ENCODE peak calls at places on chromosomes 7 and 10, in nine cellular contexts. Y is AG04449, P is epithelial cell of proximal tubule, J is lower lobe of right lung, O is GM23338, G is AG04450, H is adrenal gland, B is AG09309, X is astrocyte of the spinal cord. M is an unnamed sample.
A peak's percentile ranks its signal among the peaks of the same experiment; 100 is the strongest.

GRCh38 chr7:45986355-45987298 is 65.6 kb upstream of the IGFBP3 start:
- DNase-seq in Y (no peak), P (no peak), J (no peak), O (no peak), G (no peak), H (no peak), B (no peak), X (no peak), M (no peak)

GRCh38 chr7:21828846-21829245 is 116.9 kb downstream of the CDCA7L start:
- DNase-seq in Y (no peak), P (no peak), J (no peak), O (peak; percentile 73), G (no peak), H (no peak), B (no peak), X (no peak), M (no peak)

GRCh38 chr7:150381785-150382122 is 2.6 kb downstream of the ZNF775 start:
- DNase-seq in Y (no peak), P (no peak), J (no peak), O (no peak), G (no peak), H (no peak), B (no peak), X (no peak), M (no peak)

GRCh38 chr10:69883680-69884375 is 82.1 kb downstream of the COL13A1 start:
- DNase-seq in Y (no peak), P (no peak), J (no peak), O (no peak), G (no peak), H (no peak), B (no peak), X (no peak), M (no peak)

GRCh38 chr7:116209561-116210070 is 723 bp upstream of the TES start:
- DNase-seq in Y (no peak), P (no peak), J (no peak), O (no peak), G (no peak), H (no peak), B (no peak), X (no peak), M (no peak)

GRCh38 chr7:129906700-129907099 is 46.1 kb downstream of the UBE2H start:
- DNase-seq in Y (no peak), P (peak; percentile 73), J (no peak), O (no peak), G (no peak), H (no peak), B (no peak), X (peak; percentile 25), M (no peak)

GRCh38 chr7:24214670-24215069 is 69.3 kb upstream of the NPY start:
- DNase-seq in Y (no peak), P (no peak), J (no peak), O (no peak), G (no peak), H (no peak), B (no peak), X (no peak), M (no peak)

GRCh38 chr7:107332488-107333269 is 137.2 kb upstream of the GPR22 start:
- DNase-seq in Y (no peak), P (no peak), J (no peak), O (no peak), G (no peak), H (no peak), B (no peak), X (no peak), M (no peak)

GRCh38 chr7:91759205-91759863 is 121.2 kb downstream of the MTERF1 start:
- DNase-seq in Y (no peak), P (no peak), J (peak; percentile 84), O (peak; percentile 65), G (no peak), H (no peak), B (no peak), X (peak; percentile 50), M (no peak)

GRCh38 chr7:85185355-85186082 is 1.3 kb downstream of the SEMA3D start:
- DNase-seq in Y (no peak), P (no peak), J (peak; percentile 43), O (peak; percentile 80), G (no peak), H (peak; percentile 29), B (no peak), X (peak; percentile 71), M (peak; percentile 8)

GRCh38 chr7:100467638-100468373 is 3.7 kb upstream of the SPACDR start:
- DNase-seq in Y (no peak), P (no peak), J (no peak), O (no peak), G (no peak), H (no peak), B (no peak), X (no peak), M (no peak)

GRCh38 chr10:625335-625699 is 64.2 kb downstream of the DIP2C start:
- DNase-seq in Y (no peak), P (no peak), J (peak; percentile 41), O (no peak), G (no peak), H (peak; percentile 82), B (no peak), X (no peak), M (no peak)

GRCh38 chr10:625751-626711 is 63.4 kb downstream of the DIP2C start:
- DNase-seq in Y (no peak), P (no peak), J (peak; percentile 36), O (no peak), G (no peak), H (no peak), B (no peak), X (no peak), M (no peak)

GRCh38 chr10:624312-624604 is 65.2 kb downstream of the DIP2C start:
- DNase-seq in Y (no peak), P (no peak), J (no peak), O (no peak), G (no peak), H (no peak), B (no peak), X (no peak), M (no peak)

GRCh38 chr10:623477-624311 is 65.8 kb downstream of the DIP2C start:
- DNase-seq in Y (no peak), P (no peak), J (no peak), O (no peak), G (no peak), H (no peak), B (no peak), X (no peak), M (no peak)

DNA sequence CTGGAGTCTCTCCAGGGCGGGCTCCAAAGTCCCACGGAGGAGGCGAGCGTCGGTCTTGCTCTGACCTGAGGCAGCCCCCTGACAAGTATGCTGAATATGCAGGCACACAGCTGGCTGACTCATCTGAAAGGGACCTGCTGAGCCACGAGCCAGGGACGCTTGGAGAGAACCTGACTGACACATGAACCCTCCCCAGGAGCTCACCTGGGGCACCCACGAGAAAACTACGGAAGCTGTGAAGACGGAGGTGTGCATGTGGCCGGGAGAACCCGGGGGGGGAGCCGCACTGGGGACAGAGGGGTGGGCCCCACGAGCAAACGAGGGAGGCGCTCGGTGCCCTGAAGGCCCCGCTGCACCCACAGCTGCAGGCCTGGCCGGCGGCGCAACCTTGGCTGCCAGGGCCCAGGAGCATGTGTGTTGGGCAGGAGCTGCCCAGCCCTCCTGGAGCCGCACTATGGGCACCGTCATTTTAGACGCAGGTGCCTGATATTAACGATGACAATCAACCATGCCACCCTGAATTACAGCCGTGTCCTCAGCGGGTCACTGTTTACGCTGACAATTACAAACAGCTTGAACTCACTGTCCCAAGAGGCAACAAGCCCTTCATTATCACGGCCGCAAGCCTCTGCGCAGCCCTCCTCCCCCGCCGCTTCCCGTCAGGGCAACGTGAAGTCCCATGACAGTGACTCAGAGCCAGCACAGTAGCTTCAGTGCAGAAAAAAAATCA is 64.7 kb downstream of the DIP2C start:
- DNase-seq in Y (no peak), P (peak; percentile 67), J (peak; percentile 42), O (peak; percentile 77), G (peak; percentile 57), H (peak; percentile 85), B (no peak), X (peak; percentile 81), M (peak; percentile 54)
- H3K4me3 ChIP-seq in Y (no peak overlapping the region), P (peak overlapping the region; percentile 34), J (no peak overlapping the region), O (no peak overlapping the region), G (no peak overlapping the region), H (no peak overlapping the region), B (no peak overlapping the region), X (no peak overlapping the region), M (no peak overlapping the region)

DNA sequence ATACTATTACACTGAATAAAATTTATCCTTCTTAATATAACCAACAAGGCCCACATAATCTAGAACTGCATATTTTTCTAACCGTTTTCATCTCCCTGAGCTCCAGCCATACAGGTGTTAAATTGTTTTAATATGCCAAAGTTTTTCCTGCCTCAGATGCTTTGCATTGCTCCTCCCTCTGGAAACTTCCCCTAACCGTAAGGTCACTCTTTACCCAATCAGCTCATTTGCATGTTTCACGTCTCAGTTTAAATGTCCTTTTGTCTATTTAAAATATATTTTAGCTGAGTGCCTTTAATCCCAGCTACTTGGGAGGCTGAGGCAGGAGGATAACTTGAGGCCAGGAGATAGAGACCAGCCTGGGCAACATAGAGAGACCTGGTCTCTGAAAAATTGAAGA is 228.5 kb downstream of the ADK start:
- DNase-seq in Y (no peak), P (no peak), J (no peak), O (no peak), G (no peak), H (no peak), B (no peak), X (no peak), M (no peak)
- TF ChIP-seq CTCF in Y (no peak), P (no peak), J (no peak), O (no peak), G (no peak), H (no peak), B (no peak), X (no peak), M (no peak)

GRCh38 chr7:77698042-77698625 is 1.9 kb downstream of the RSBN1L start:
- DNase-seq in Y (no peak), P (no peak), J (no peak), O (no peak), G (no peak), H (no peak), B (no peak), X (no peak), M (no peak)
- H3K4me3 ChIP-seq in Y (peak overlapping the region; percentile 98), P (peak overlapping the region; percentile 67), J (peak overlapping the region; percentile 98), O (peak overlapping the region; percentile 98), G (peak overlapping the region; percentile 94), H (peak overlapping the region; percentile 65), B (peak overlapping the region; percentile 88), X (peak overlapping the region; percentile 93), M (peak overlapping the region; percentile 68)

GRCh38 chr7:75994388-75995051 is at the start of gene TMEM120A:
- DNase-seq in Y (peak; percentile 31), P (no peak), J (peak; percentile 96), O (peak; percentile 96), G (peak; percentile 70), H (peak; percentile 98), B (peak; percentile 43), X (peak; percentile 94), M (peak; percentile 79)

GRCh38 chr7:75993689-75994387 is 557 bp downstream of the TMEM120A start:
- DNase-seq in Y (no peak), P (no peak), J (peak; percentile 65), O (peak; percentile 78), G (no peak), H (peak; percentile 93), B (no peak), X (peak; percentile 58), M (peak; percentile 26)

GRCh38 chr7:75989726-75990388 is 4.5 kb downstream of the TMEM120A start:
- DNase-seq in Y (no peak), P (no peak), J (peak; percentile 33), O (no peak), G (no peak), H (peak; percentile 88), B (no peak), X (no peak), M (no peak)

GRCh38 chr7:75991531-75992082 is 2.8 kb downstream of the TMEM120A start:
- DNase-seq in Y (no peak), P (no peak), J (peak; percentile 10), O (no peak), G (no peak), H (no peak), B (no peak), X (no peak), M (no peak)

GRCh38 chr7:75992083-75992755 is 2.2 kb downstream of the TMEM120A start:
- DNase-seq in Y (no peak), P (no peak), J (peak; percentile 40), O (no peak), G (no peak), H (no peak), B (no peak), X (no peak), M (no peak)
- TF ChIP-seq CTCF in Y (no peak), P (no peak), J (no peak), O (no peak), G (no peak), H (no peak), B (no peak), X (no peak), M (no peak)

M was measured in astrocyte of the cerebellum.